ENCODE peak calls at places on chromosome 20, in four cellular contexts. R is A549, K is ovary, H is body of pancreas. A is an unnamed sample.

GRCh38 chr20:16459019-16459700 is 114.1 kb downstream of the KIF16B start:
- DNase-seq in R (peak), K (peak), H (peak), A (peak)

GRCh38 chr20:41308726-41309413 is 8.7 kb downstream of the ZHX3 start:
- DNase-seq in R (no peak), K (no peak), H (no peak), A (no peak)

GRCh38 chr20:37347347-37347823 is 1.4 kb downstream of the SRC start:
- DNase-seq in R (no peak), K (no peak), H (no peak), A (no peak)

GRCh38 chr20:40689100-40689942 is at the start of gene MAFB:
- DNase-seq in R (peak), K (peak), H (peak), A (peak)

GRCh38 chr20:37202267-37202943 is 23.1 kb upstream of the MROH8 start:
- DNase-seq in R (peak), K (no peak), H (peak), A (peak)

GRCh38 chr20:38104283-38104682 is 60.8 kb downstream of the TGM2 start:
- DNase-seq in R (no peak), K (no peak), H (no peak), A (no peak)

GRCh38 chr20:49230021-49230420 is 10.8 kb downstream of the DDX27 start:
- DNase-seq in R (no peak), K (no peak), H (no peak), A (no peak)

GRCh38 chr20:41750137-41750536 is 132.0 kb upstream of the CHD6 start:
- DNase-seq in R (no peak), K (no peak), H (no peak), A (no peak)

GRCh38 chr20:41185013-41185757 is 47.8 kb downstream of the PLCG1 start:
- DNase-seq in R (no peak), K (no peak), H (no peak), A (no peak)

GRCh38 chr20:42734660-42735368 is 454.9 kb downstream of the PTPRT start:
- DNase-seq in R (no peak), K (no peak), H (peak), A (no peak)

GRCh38 chr20:16434087-16434664 is 139.1 kb downstream of the KIF16B start:
- DNase-seq in R (peak), K (peak), H (peak), A (peak)

GRCh38 chr20:44928595-44928994 is 18.7 kb downstream of the PABPC1L start:
- DNase-seq in R (no peak), K (no peak), H (no peak), A (no peak)
- TF ChIP-seq POLR2A in R (no peak), K (no peak), H (no peak), A (no peak)

GRCh38 chr20:61113731-61114130 is 138.3 kb upstream of the CDH4 start:
- DNase-seq in R (no peak), K (no peak), H (no peak), A (no peak)

GRCh38 chr20:61115627-61116026 is 136.4 kb upstream of the CDH4 start:
- DNase-seq in R (no peak), K (no peak), H (no peak), A (no peak)

GRCh38 chr20:61109221-61109805 is 142.7 kb upstream of the CDH4 start:
- DNase-seq in R (no peak), K (no peak), H (no peak), A (no peak)

GRCh38 chr20:61114776-61115175 is 137.3 kb upstream of the CDH4 start:
- DNase-seq in R (no peak), K (no peak), H (no peak), A (no peak)

GRCh38 chr20:61112515-61112914 is 139.5 kb upstream of the CDH4 start:
- DNase-seq in R (no peak), K (no peak), H (no peak), A (no peak)
- TF ChIP-seq CTCF in R (no peak), K (no peak), H (no peak), A (no peak)

GRCh38 chr20:63163171-63163570 is 52.8 kb downstream of the YTHDF1 start:
- DNase-seq in R (no peak), K (no peak), H (no peak), A (no peak)
- TF ChIP-seq POLR2A in R (no peak), K (no peak), H (no peak), A (no peak)

DNA sequence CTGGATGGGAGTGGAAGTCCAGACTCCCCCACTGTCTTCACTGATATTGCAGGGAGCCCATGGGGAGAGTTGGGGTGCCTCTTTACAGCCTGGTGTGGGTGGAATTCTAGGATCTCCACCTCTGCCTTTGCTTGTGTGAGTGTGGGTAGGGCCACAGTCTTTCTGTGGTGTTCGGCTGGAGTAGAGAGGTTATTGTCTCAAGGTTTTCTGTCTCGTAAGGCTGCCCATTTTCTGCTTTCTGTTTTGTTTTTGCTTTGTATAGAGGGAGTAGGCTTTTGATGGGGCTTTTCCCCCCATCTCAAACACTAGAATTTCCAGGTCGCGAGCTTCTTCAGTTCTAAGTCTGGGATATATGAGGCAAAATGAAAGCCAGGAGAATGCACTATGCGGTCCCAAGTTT is 40.4 kb upstream of the ELMO2 start:
- DNase-seq in R (no peak), K (no peak), H (no peak), A (no peak)
- TF ChIP-seq CTCF in R (no peak), K (no peak), H (no peak), A (no peak)

DNA sequence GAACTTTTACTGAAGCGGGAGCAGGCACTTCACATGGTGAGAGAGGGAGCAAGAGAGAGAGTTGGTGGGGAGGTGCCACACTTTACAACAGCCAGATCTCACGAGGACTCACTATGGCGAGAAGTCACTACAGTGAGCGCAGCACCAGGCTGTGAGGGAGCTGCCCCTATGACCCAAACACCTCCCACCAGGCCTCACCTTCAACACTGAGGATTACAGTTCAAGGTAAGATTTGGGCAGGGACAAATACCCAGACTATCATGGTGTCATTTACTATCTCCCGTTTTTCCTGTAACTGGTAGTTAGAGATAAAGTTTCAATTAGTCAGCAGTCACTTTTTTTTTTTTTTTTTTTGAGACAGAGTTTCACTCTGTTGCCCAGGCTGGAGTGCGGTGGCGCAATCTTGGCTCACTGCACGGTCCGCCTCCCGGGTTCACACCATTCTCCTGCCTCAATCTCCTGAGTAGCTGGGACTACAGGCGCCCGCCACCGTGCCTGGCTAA is 7.8 kb downstream of the RBCK1 start:
- DNase-seq in R (no peak), K (no peak), H (no peak), A (no peak)
- TF ChIP-seq POLR2A in R (no peak), K (no peak), H (no peak), A (no peak)

GRCh38 chr20:2421247-2421646 is 40.5 kb downstream of the TGM6 start:
- DNase-seq in R (peak), K (no peak), H (no peak), A (no peak)
- TF ChIP-seq CTCF in R (peak), K (no peak), H (no peak), A (no peak)

GRCh38 chr20:62652051-62652893 is 10.0 kb downstream of the SLCO4A1 start:
- DNase-seq in R (peak), K (peak), H (peak), A (peak)
- TF ChIP-seq POLR2A in R (no peak), K (peak), H (peak), A (peak)

DNA sequence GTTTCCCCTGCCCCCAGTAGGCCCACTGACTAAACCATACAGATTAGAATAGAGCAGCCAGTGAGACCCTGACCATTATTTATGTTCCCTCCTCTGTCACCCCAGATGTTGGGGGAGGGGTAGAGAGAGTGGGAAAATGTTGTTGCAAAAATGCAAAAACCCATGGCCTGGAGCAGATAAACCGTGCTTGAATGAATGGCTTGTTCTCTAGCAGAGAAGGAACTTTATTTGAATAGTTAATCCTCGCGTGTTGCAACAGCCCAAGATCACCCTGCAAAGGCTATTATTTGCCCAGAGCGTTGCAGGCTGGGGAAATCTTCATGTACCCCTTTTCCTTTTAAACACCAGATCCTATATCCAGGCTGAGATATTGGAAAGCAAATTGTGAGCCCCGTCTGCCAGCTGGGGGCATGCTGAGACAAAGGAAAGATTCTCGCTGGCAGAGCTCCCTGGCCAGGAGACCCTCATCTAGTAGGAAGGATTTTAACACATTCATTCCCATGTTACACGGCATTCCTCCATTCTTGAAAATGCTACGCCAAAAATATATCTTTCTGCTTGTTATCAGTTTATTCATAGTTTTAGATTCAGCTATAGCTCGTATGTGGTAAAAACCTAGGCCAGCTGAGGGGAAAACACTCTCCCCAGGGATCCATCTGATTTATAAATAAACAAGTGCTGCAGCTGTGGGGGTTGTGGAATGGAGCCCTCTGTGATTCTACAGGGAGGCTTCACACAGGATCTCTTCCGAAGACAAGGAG is 53.0 kb downstream of the LINC00237 start:
- DNase-seq in R (no peak), K (no peak), H (no peak), A (no peak)
- TF ChIP-seq CTCF in R (no peak), K (no peak), H (no peak), A (no peak)

A was measured in uterus.